ENCODE peak calls at places on chromosomes 11 and 22, in nine cellular contexts. I is ureter; V is MCF 10A; U is germinal center; Y is myocyte; J is AML-193; L is activated CD4-positive, CD25-positive, alpha-beta regulatory T cell; T is astrocyte of the cerebellum; A is mucosa of gallbladder. Q is an unnamed sample.

GRCh38 chr11:57873196-57873911 is 111.8 kb downstream of the CTNND1 start:
- DNase-seq in I (no peak), V (peak), U (no peak), Y (no peak), J (no peak), L (no peak), T (no peak), A (no peak), Q (no peak)

GRCh38 chr11:88231894-88232482 is 56.7 kb upstream of the RAB38 start:
- DNase-seq in I (no peak), V (peak), U (peak), Y (peak), J (peak), L (no peak), T (peak), A (peak), Q (peak)

GRCh38 chr11:1297576-1298473 is 11.6 kb downstream of the TOLLIP start:
- DNase-seq in I (no peak), V (no peak), U (no peak), Y (peak), J (no peak), L (no peak), T (no peak), A (no peak), Q (no peak)

GRCh38 chr11:63523151-63523550 is 13.5 kb upstream of the PLAAT4 start:
- DNase-seq in I (no peak), V (no peak), U (no peak), Y (no peak), J (no peak), L (no peak), T (no peak), A (no peak), Q (no peak)

GRCh38 chr11:85809881-85810280 is 1.1 kb downstream of the SYTL2 start:
- DNase-seq in I (no peak), V (no peak), U (peak), Y (peak), J (no peak), L (no peak), T (no peak), A (no peak), Q (peak)

GRCh38 chr11:11977206-11977938 is 31.1 kb downstream of the DKK3 start:
- DNase-seq in I (peak), V (peak), U (no peak), Y (peak), J (no peak), L (no peak), T (peak), A (peak), Q (no peak)

GRCh38 chr11:119188067-119188466 is 2.8 kb downstream of the NHERF4 start:
- DNase-seq in I (no peak), V (no peak), U (no peak), Y (no peak), J (no peak), L (no peak), T (no peak), A (no peak), Q (no peak)

GRCh38 chr11:92536895-92537294 is 312.3 kb downstream of the FAT3 start:
- DNase-seq in I (no peak), V (no peak), U (no peak), Y (no peak), J (no peak), L (no peak), T (no peak), A (no peak), Q (no peak)

GRCh38 chr11:86442827-86443226 is 68.1 kb downstream of the CCDC81 start:
- DNase-seq in I (no peak), V (no peak), U (no peak), Y (no peak), J (no peak), L (no peak), T (no peak), A (no peak), Q (no peak)

GRCh38 chr11:65308281-65308891 is 6.3 kb upstream of the CDC42EP2 start:
- DNase-seq in I (peak), V (peak), U (no peak), Y (no peak), J (no peak), L (no peak), T (no peak), A (no peak), Q (peak)

GRCh38 chr11:110467556-110467955 is 37.8 kb downstream of the FDX1 start:
- DNase-seq in I (no peak), V (peak), U (no peak), Y (no peak), J (no peak), L (no peak), T (no peak), A (no peak), Q (no peak)

GRCh38 chr11:27839226-27839913 is 139.1 kb upstream of the BDNF start:
- DNase-seq in I (no peak), V (peak), U (peak), Y (peak), J (peak), L (no peak), T (peak), A (no peak), Q (no peak)

GRCh38 chr22:41654322-41654721 is 33.2 kb downstream of the XRCC6 start:
- DNase-seq in I (no peak), V (no peak), U (no peak), Y (no peak), J (no peak), L (no peak), T (no peak), A (no peak), Q (no peak)

GRCh38 chr11:87265132-87265531 is 227.4 kb downstream of the TMEM135 start:
- DNase-seq in I (no peak), V (no peak), U (no peak), Y (no peak), J (no peak), L (no peak), T (no peak), A (no peak), Q (no peak)

GRCh38 chr11:33017478-33017877 is 1.8 kb downstream of the DEPDC7 start:
- DNase-seq in I (no peak), V (no peak), U (no peak), Y (no peak), J (no peak), L (no peak), T (no peak), A (no peak), Q (no peak)

GRCh38 chr11:31810779-31811647 is at the start of gene PAX6:
- DNase-seq in I (no peak), V (no peak), U (peak), Y (peak), J (no peak), L (no peak), T (peak), A (peak), Q (peak)

GRCh38 chr11:117220999-117221774 is 10.7 kb downstream of the PCSK7 start:
- DNase-seq in I (no peak), V (no peak), U (no peak), Y (peak), J (no peak), L (no peak), T (no peak), A (no peak), Q (no peak)

GRCh38 chr11:2537896-2538855 is 93.4 kb downstream of the KCNQ1 start:
- DNase-seq in I (no peak), V (no peak), U (no peak), Y (peak), J (no peak), L (no peak), T (no peak), A (no peak), Q (no peak)

GRCh38 chr11:127003260-127003981 is 2.9 kb upstream of the KIRREL3 start:
- DNase-seq in I (no peak), V (no peak), U (peak), Y (peak), J (no peak), L (no peak), T (no peak), A (peak), Q (peak)

GRCh38 chr11:46528445-46529085 is 65.3 kb downstream of the AMBRA1 start:
- DNase-seq in I (no peak), V (no peak), U (peak), Y (no peak), J (no peak), L (no peak), T (no peak), A (no peak), Q (no peak)

GRCh38 chr11:72985645-72986044 is 156.5 kb downstream of the FCHSD2 start:
- DNase-seq in I (no peak), V (no peak), U (no peak), Y (peak), J (no peak), L (no peak), T (no peak), A (no peak), Q (no peak)

GRCh38 chr22:31102441-31103081 is 4.8 kb downstream of the SELENOM start:
- DNase-seq in I (peak), V (peak), U (no peak), Y (peak), J (no peak), L (no peak), T (no peak), A (peak), Q (peak)

GRCh38 chr11:85875505-85875904 is 20.3 kb downstream of the CCDC83 start:
- DNase-seq in I (no peak), V (peak), U (no peak), Y (no peak), J (no peak), L (no peak), T (no peak), A (no peak), Q (no peak)

GRCh38 chr11:11265320-11265719 is 87.7 kb downstream of the CSNK2A3 start:
- DNase-seq in I (no peak), V (no peak), U (no peak), Y (peak), J (no peak), L (no peak), T (no peak), A (no peak), Q (peak)

GRCh38 chr11:27178859-27179258 is 138.2 kb downstream of the BBOX1 start:
- DNase-seq in I (no peak), V (no peak), U (no peak), Y (no peak), J (no peak), L (no peak), T (no peak), A (no peak), Q (no peak)

GRCh38 chr22:19878461-19879247 is 24.0 kb upstream of the GNB1L start:
- DNase-seq in I (no peak), V (peak), U (no peak), Y (no peak), J (no peak), L (no peak), T (no peak), A (no peak), Q (no peak)

GRCh38 chr22:41935015-41935908 is 8.7 kb upstream of the TNFRSF13C start:
- DNase-seq in I (no peak), V (no peak), U (no peak), Y (no peak), J (no peak), L (no peak), T (no peak), A (no peak), Q (no peak)

GRCh38 chr11:44456544-44457270 is 108.8 kb upstream of the CD82 start:
- DNase-seq in I (no peak), V (no peak), U (no peak), Y (peak), J (no peak), L (no peak), T (no peak), A (no peak), Q (peak)

GRCh38 chr11:65426839-65427690 is 4.5 kb downstream of the NEAT1 start:
- DNase-seq in I (no peak), V (peak), U (no peak), Y (peak), J (peak), L (no peak), T (no peak), A (no peak), Q (no peak)

GRCh38 chr11:10382518-10382917 is 72.5 kb upstream of the AMPD3 start:
- DNase-seq in I (peak), V (peak), U (no peak), Y (no peak), J (no peak), L (no peak), T (no peak), A (no peak), Q (peak)

GRCh38 chr22:26550498-26551033 is 38.3 kb upstream of the TFIP11 start:
- DNase-seq in I (no peak), V (no peak), U (no peak), Y (peak), J (no peak), L (no peak), T (peak), A (no peak), Q (no peak)

GRCh38 chr22:19448076-19448607 is 631 bp upstream of the C22orf39 start:
- DNase-seq in I (no peak), V (peak), U (peak), Y (peak), J (no peak), L (no peak), T (no peak), A (peak), Q (peak)

GRCh38 chr11:46293616-46294015 is 16.2 kb downstream of the CREB3L1 start:
- DNase-seq in I (no peak), V (no peak), U (no peak), Y (peak), J (no peak), L (no peak), T (no peak), A (no peak), Q (no peak)

GRCh38 chr11:555500-556174 is 4.9 kb downstream of the LMNTD2 start:
- DNase-seq in I (no peak), V (no peak), U (no peak), Y (no peak), J (no peak), L (no peak), T (no peak), A (no peak), Q (no peak)

Q was measured in Calu3.